ENCODE peak calls at places on chromosomes 2 and 18, in four cellular contexts. F is IMR-90, E is H9, Z is H1. X is an unnamed sample.

GRCh38 chr2:236824836-236825235 is 255.2 kb downstream of the ACKR3 start:
- DNase-seq in F (no peak), E (no peak), Z (no peak), X (no peak)

GRCh38 chr18:44035554-44035953 is 645.1 kb upstream of the SETBP1 start:
- DNase-seq in F (no peak), E (no peak), Z (no peak), X (no peak)

GRCh38 chr2:105764059-105764458 is 19.3 kb downstream of the NCK2 start:
- DNase-seq in F (no peak), E (no peak), Z (no peak), X (no peak)

GRCh38 chr2:212892193-212892592 is 259.2 kb downstream of the IKZF2 start:
- DNase-seq in F (peak), E (no peak), Z (no peak), X (peak)

GRCh38 chr2:44087714-44088092 is 81.0 kb upstream of the PPM1B start:
- DNase-seq in F (no peak), E (no peak), Z (no peak), X (peak)

GRCh38 chr2:105771841-105772240 is 27.1 kb downstream of the NCK2 start:
- DNase-seq in F (no peak), E (no peak), Z (no peak), X (no peak)

GRCh38 chr2:128752691-128753263 is 434.1 kb upstream of the HS6ST1 start:
- DNase-seq in F (no peak), E (no peak), Z (no peak), X (no peak)

GRCh38 chr2:220985561-220985960 is 586.5 kb downstream of the EPHA4 start:
- DNase-seq in F (no peak), E (no peak), Z (no peak), X (no peak)

GRCh38 chr2:207258191-207258991 is 92.6 kb upstream of the KLF7 start:
- DNase-seq in F (peak), E (no peak), Z (peak), X (peak)

GRCh38 chr2:18740428-18740827 is 151.1 kb upstream of the NT5C1B start:
- DNase-seq in F (peak), E (no peak), Z (no peak), X (no peak)

GRCh38 chr2:49288902-49289680 is 134.8 kb upstream of the FSHR start:
- DNase-seq in F (no peak), E (no peak), Z (no peak), X (no peak)

GRCh38 chr2:9744256-9745004 is 98.8 kb upstream of the TAF1B start:
- DNase-seq in F (no peak), E (no peak), Z (no peak), X (no peak)

GRCh38 chr2:24923106-24923505 is 3.1 kb upstream of the ADCY3 start:
- DNase-seq in F (no peak), E (no peak), Z (no peak), X (no peak)

GRCh38 chr2:8679827-8680731 is 1.8 kb upstream of the ID2 start:
- DNase-seq in F (peak), E (no peak), Z (no peak), X (peak)

GRCh38 chr18:12737243-12737902 is 34.5 kb downstream of the PSMG2 start:
- DNase-seq in F (no peak), E (no peak), Z (no peak), X (no peak)

GRCh38 chr2:215756351-215756731 is 257.0 kb downstream of the MREG start:
- DNase-seq in F (no peak), E (no peak), Z (no peak), X (no peak)

GRCh38 chr2:26412091-26412673 is 10.5 kb downstream of the DRC1 start:
- DNase-seq in F (no peak), E (no peak), Z (no peak), X (no peak)

GRCh38 chr18:58005885-58006523 is 38.0 kb upstream of the NEDD4L start:
- DNase-seq in F (peak), E (no peak), Z (no peak), X (no peak)

GRCh38 chr2:33709986-33710385 is 110.9 kb upstream of the FAM98A start:
- DNase-seq in F (peak), E (no peak), Z (no peak), X (no peak)

GRCh38 chr2:172113617-172114016 is 10.9 kb upstream of the DLX2 start:
- DNase-seq in F (peak), E (no peak), Z (no peak), X (peak)

GRCh38 chr2:188695953-188696352 is 278.2 kb upstream of the COL3A1 start:
- DNase-seq in F (peak), E (no peak), Z (no peak), X (no peak)

GRCh38 chr2:102141915-102142828 is at the start of gene IL1R1:
- DNase-seq in F (peak), E (peak), Z (no peak), X (peak)

GRCh38 chr18:53380063-53380639 is 844.3 kb downstream of the MBD2 start:
- DNase-seq in F (peak), E (no peak), Z (no peak), X (peak)

GRCh38 chr2:40369619-40370397 is 82.1 kb downstream of the SLC8A1 start:
- DNase-seq in F (peak), E (no peak), Z (no peak), X (no peak)

GRCh38 chr2:109290887-109291675 is 162.1 kb downstream of the SH3RF3 start:
- DNase-seq in F (peak), E (no peak), Z (no peak), X (no peak)

GRCh38 chr2:118668431-118669424 is 178.7 kb downstream of the EN1 start:
- DNase-seq in F (peak), E (no peak), Z (no peak), X (peak)

GRCh38 chr2:113762377-113763118 is 6.1 kb upstream of the SLC35F5 start:
- DNase-seq in F (peak), E (no peak), Z (no peak), X (peak)

GRCh38 chr2:209593930-209594329 is 170.1 kb downstream of the MAP2 start:
- DNase-seq in F (no peak), E (no peak), Z (no peak), X (no peak)

GRCh38 chr2:189609853-189610252 is 29.3 kb upstream of the SLC40A1 start:
- DNase-seq in F (no peak), E (no peak), Z (no peak), X (no peak)

GRCh38 chr18:40210696-40211095 is 1744.3 kb upstream of the PIK3C3 start:
- DNase-seq in F (no peak), E (no peak), Z (no peak), X (no peak)

GRCh38 chr2:97688062-97688827 is 18.7 kb downstream of the C2orf92 start:
- DNase-seq in F (no peak), E (no peak), Z (no peak), X (no peak)

GRCh38 chr2:133415210-133415876 is 152.9 kb downstream of the NCKAP5 start:
- DNase-seq in F (no peak), E (no peak), Z (no peak), X (no peak)

GRCh38 chr2:30155889-30156658 is 9.3 kb downstream of the YPEL5 start:
- DNase-seq in F (no peak), E (no peak), Z (no peak), X (no peak)

GRCh38 chr2:104088745-104089144 is 765.2 kb upstream of the POU3F3 start:
- DNase-seq in F (no peak), E (no peak), Z (no peak), X (no peak)

DNA sequence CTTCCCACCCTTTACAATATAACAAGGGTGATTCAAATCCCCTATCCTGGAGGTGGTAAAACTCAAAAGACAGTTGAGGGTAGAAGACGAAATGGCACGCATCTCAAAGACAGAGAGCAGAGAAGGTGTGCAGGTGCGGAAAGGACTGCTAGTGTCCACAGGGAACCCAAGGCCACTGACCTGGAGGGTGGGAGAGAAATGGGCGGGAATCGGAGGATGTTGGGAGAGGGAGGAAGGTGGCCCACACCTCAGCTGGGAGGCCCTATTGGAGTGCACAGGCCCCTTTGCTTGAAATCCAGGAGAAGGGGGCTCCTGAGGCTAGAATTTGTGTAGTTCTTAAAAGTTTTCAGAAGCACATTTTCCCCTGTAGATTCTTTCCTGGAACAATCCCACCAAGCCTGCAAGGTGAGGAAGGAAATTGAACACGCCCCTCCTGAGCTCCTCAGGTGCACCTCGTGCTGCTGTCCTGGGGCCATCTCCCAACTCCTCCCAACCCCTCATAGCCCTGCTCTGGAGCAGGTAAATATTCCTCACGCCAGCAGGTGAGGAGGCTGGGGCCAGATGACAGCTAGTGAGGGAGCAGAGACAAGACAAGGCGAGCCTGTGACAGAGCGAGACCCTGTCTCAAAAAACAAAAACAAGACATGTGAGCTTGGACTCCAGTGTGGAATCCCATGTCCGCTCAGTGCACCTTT is 99.3 kb downstream of the MCFD2 start:
- DNase-seq in F (no peak), E (no peak), Z (no peak), X (no peak)
- H3K27ac ChIP-seq in F (no peak), E (no peak), Z (no peak), X (no peak)

DNA sequence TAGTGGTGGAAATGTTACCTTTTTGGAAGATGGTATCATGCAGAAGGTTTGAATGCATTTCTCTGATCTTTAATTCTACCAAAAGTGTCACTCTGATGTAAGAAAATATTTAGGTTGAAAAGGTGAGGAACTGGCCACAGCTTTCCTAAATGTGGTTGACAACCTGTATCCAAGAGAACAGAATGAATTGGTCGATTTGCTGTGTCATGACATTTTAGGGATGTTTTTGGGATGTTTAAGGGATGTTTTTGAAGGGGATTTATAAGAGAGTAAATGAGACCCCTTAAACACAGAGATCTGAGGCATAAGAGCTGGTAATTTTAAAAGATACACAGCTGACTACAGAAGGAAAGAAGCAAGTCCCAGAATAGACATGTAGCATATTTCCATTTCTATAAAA is 270.8 kb upstream of the EPAS1 start:
- DNase-seq in F (no peak), E (no peak), Z (no peak), X (no peak)
- H3K56ac ChIP-seq in F (no peak), E (no peak), Z (no peak), X (no peak)

DNA sequence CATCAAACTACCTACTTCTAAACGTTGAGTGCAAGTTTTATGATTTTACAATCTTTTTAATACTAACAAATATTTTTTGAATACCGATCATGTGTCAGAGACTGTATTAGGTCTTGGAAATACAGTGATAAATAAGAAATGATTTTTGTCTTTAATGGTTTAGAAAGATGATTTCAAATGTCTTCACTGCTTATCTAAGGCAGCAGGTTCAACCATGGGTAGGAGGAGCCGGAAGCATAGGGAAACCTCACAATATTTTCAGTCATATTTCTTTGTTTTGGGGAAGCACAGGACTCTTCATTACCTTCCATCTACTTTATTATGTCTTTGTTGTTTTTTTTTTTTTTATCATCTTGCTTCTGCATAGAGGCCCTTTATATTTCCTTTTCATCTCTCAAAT is 165.2 kb upstream of the EPC2 start:
- DNase-seq in F (no peak), E (no peak), Z (no peak), X (no peak)
- H3K27ac ChIP-seq in F (no peak), E (no peak), Z (no peak), X (no peak)

GRCh38 chr2:223944704-223945531 is at the start of gene WDFY1:
- DNase-seq in F (peak), E (peak), Z (peak), X (peak)
- H3K56ac ChIP-seq in F (peak), E (no peak), Z (peak), X (peak)

GRCh38 chr2:27954261-27954673 is 63.7 kb downstream of the BABAM2 start:
- DNase-seq in F (peak), E (no peak), Z (no peak), X (no peak)
- H3K27ac ChIP-seq in F (peak), E (no peak), Z (no peak), X (no peak)

DNA sequence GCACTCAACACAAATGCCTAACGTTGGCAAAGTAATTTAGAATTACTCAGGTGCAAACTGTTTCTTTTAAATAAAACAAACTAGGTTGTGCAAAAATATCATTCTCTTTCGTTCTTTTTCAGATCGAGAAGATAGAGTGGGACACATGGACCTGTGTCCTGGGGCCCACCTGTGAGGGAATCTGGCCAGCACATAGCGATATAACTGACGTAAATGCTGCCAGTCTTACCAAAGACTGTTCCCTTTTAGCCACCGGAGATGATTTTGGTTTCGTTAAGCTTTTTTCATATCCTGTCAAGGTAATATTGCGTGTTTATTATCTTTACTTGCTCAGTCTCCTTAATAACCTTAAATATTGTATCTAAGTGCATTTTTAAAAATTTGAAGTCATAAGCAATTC is 133.6 kb downstream of the RTN4 start:
- DNase-seq in F (no peak), E (no peak), Z (no peak), X (no peak)
- H3K56ac ChIP-seq in F (no peak), E (no peak), Z (no peak), X (no peak)

GRCh38 chr2:36360063-36360462 is 4.5 kb downstream of the CRIM1 start:
- DNase-seq in F (no peak), E (no peak), Z (no peak), X (no peak)
- H3K27ac ChIP-seq in F (peak), E (no peak), Z (no peak), X (no peak)

DNA sequence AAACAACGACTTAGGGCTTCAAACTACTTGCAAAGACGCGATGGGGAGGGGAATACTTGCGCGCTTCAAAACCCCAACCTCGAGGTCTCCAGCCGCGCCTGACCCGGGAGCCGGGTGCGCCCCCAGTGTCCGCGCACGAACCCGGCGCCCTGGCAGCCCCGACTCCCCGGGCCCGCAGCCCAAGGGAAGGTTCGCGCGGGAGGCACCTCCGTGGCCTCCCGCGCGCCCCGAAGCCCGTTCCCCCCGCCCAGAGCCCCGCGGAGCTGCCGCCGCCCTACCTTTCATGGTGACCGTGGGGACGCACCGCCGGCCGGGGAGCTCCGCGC is 308 bp downstream of the COLEC12 start:
- DNase-seq in F (no peak), E (peak), Z (no peak), X (peak)
- H3K56ac ChIP-seq in F (no peak), E (no peak), Z (no peak), X (peak)